ENCODE peak calls at places on chromosome 1, in nine cellular contexts. G is stomach, J is WERI-Rb-1, Q is neural progenitor cell, W is adrenal gland, H is cardiac muscle cell, O is ovary, L is pancreas, F is OCI-LY7. C is an unnamed sample. For H3K36me3, the result is how much of the 10 kb centered on the place peaks cover.

GRCh38 chr1:6025269-6026094 is 20.2 kb upstream of the KCNAB2 start:
- DNase-seq in G (no peak), J (no peak), Q (no peak), W (no peak), H (no peak), O (no peak), L (no peak), F (no peak), C (no peak)

GRCh38 chr1:24993871-24994270 is 63.8 kb upstream of the RUNX3 start:
- DNase-seq in G (no peak), J (no peak), Q (no peak), W (no peak), H (no peak), O (no peak), L (no peak), F (no peak), C (no peak)

GRCh38 chr1:208200116-208200515 is 44.1 kb downstream of the PLXNA2 start:
- DNase-seq in G (no peak), J (no peak), Q (no peak), W (no peak), H (no peak), O (no peak), L (no peak), F (no peak), C (no peak)

GRCh38 chr1:40450491-40451237 is 388 bp downstream of the ZFP69B start:
- DNase-seq in G (peak), J (peak), Q (peak), W (peak), H (no peak), O (peak), L (peak), F (peak), C (peak)

GRCh38 chr1:30466026-30466425 is 257.4 kb downstream of the MATN1 start:
- DNase-seq in G (no peak), J (no peak), Q (no peak), W (no peak), H (no peak), O (no peak), L (no peak), F (no peak), C (no peak)

GRCh38 chr1:160884579-160884978 is 401 bp downstream of the ITLN1 start:
- DNase-seq in G (no peak), J (no peak), Q (peak), W (no peak), H (no peak), O (no peak), L (no peak), F (peak), C (no peak)

GRCh38 chr1:181608386-181608785 is 125.1 kb downstream of the CACNA1E start:
- DNase-seq in G (no peak), J (no peak), Q (no peak), W (no peak), H (no peak), O (no peak), L (no peak), F (no peak), C (no peak)

GRCh38 chr1:81424816-81425215 is 375.9 kb upstream of the ADGRL2 start:
- DNase-seq in G (no peak), J (no peak), Q (no peak), W (no peak), H (no peak), O (no peak), L (no peak), F (no peak), C (no peak)

GRCh38 chr1:93813076-93813475 is 65.9 kb downstream of the DNTTIP2 start:
- DNase-seq in G (no peak), J (no peak), Q (no peak), W (no peak), H (no peak), O (no peak), L (no peak), F (no peak), C (no peak)

GRCh38 chr1:32763221-32763620 is 53.9 kb downstream of the YARS1 start:
- DNase-seq in G (no peak), J (no peak), Q (no peak), W (no peak), H (no peak), O (no peak), L (no peak), F (no peak), C (no peak)

GRCh38 chr1:48387409-48387808 is 84.6 kb downstream of the SPATA6 start:
- DNase-seq in G (no peak), J (no peak), Q (no peak), W (no peak), H (no peak), O (no peak), L (no peak), F (no peak), C (no peak)

GRCh38 chr1:77399250-77400086 is 117.6 kb downstream of the AK5 start:
- DNase-seq in G (no peak), J (no peak), Q (peak), W (no peak), H (no peak), O (no peak), L (no peak), F (no peak), C (no peak)

GRCh38 chr1:19003371-19004290 is 47.2 kb upstream of the IFFO2 start:
- DNase-seq in G (no peak), J (no peak), Q (no peak), W (peak), H (no peak), O (no peak), L (no peak), F (no peak), C (no peak)

GRCh38 chr1:164604541-164604940 is 45.6 kb downstream of the PBX1 start:
- DNase-seq in G (no peak), J (no peak), Q (no peak), W (no peak), H (no peak), O (no peak), L (no peak), F (no peak), C (no peak)

GRCh38 chr1:244778356-244778755 is 57.1 kb upstream of the COX20 start:
- DNase-seq in G (no peak), J (no peak), Q (no peak), W (no peak), H (no peak), O (no peak), L (no peak), F (no peak), C (peak)

GRCh38 chr1:114021665-114022099 is 42.4 kb downstream of the OLFML3 start:
- DNase-seq in G (no peak), J (peak), Q (no peak), W (no peak), H (peak), O (no peak), L (no peak), F (no peak), C (no peak)

GRCh38 chr1:210678306-210678705 is 349.6 kb downstream of the HHAT start:
- DNase-seq in G (no peak), J (no peak), Q (no peak), W (no peak), H (no peak), O (no peak), L (no peak), F (no peak), C (no peak)

GRCh38 chr1:173478099-173478555 is 992 bp downstream of the PRDX6 start:
- DNase-seq in G (peak), J (no peak), Q (peak), W (peak), H (peak), O (peak), L (peak), F (no peak), C (no peak)

GRCh38 chr1:165383067-165383466 is 26.6 kb upstream of the LMX1A start:
- DNase-seq in G (no peak), J (no peak), Q (no peak), W (peak), H (no peak), O (peak), L (no peak), F (no peak), C (peak)

GRCh38 chr1:56986397-56986796 is 20.6 kb upstream of the C8B start:
- DNase-seq in G (no peak), J (no peak), Q (no peak), W (no peak), H (no peak), O (no peak), L (no peak), F (no peak), C (no peak)

GRCh38 chr1:170309389-170310013 is 163.7 kb downstream of the NTMT2 start:
- DNase-seq in G (no peak), J (no peak), Q (no peak), W (peak), H (peak), O (peak), L (no peak), F (no peak), C (peak)

GRCh38 chr1:69305621-69306020 is 262.1 kb upstream of the LRRC7 start:
- DNase-seq in G (no peak), J (peak), Q (peak), W (no peak), H (no peak), O (no peak), L (no peak), F (peak), C (no peak)

GRCh38 chr1:205633421-205633976 is 1.7 kb upstream of the ELK4 start:
- DNase-seq in G (no peak), J (no peak), Q (no peak), W (no peak), H (no peak), O (no peak), L (no peak), F (no peak), C (peak)

GRCh38 chr1:53470155-53470554 is 11.0 kb downstream of the DMRTB1 start:
- DNase-seq in G (peak), J (no peak), Q (peak), W (peak), H (peak), O (peak), L (peak), F (no peak), C (no peak)

GRCh38 chr1:89989099-89989498 is 5.8 kb upstream of the ZNF326 start:
- DNase-seq in G (no peak), J (no peak), Q (no peak), W (no peak), H (no peak), O (no peak), L (no peak), F (no peak), C (no peak)

GRCh38 chr1:65480684-65481405 is 60.4 kb downstream of the LEPR start:
- DNase-seq in G (no peak), J (no peak), Q (no peak), W (no peak), H (no peak), O (no peak), L (no peak), F (no peak), C (no peak)

GRCh38 chr1:52474807-52475206 is 70.4 kb downstream of the PRPF38A start:
- DNase-seq in G (no peak), J (peak), Q (no peak), W (no peak), H (no peak), O (no peak), L (no peak), F (no peak), C (no peak)

GRCh38 chr1:114079596-114080190 is 74.0 kb downstream of the SYT6 start:
- DNase-seq in G (no peak), J (no peak), Q (peak), W (no peak), H (no peak), O (no peak), L (no peak), F (no peak), C (no peak)

GRCh38 chr1:220825819-220826551 is 39.3 kb downstream of the MTARC1 start:
- DNase-seq in G (no peak), J (peak), Q (no peak), W (no peak), H (peak), O (no peak), L (no peak), F (no peak), C (no peak)

DNA sequence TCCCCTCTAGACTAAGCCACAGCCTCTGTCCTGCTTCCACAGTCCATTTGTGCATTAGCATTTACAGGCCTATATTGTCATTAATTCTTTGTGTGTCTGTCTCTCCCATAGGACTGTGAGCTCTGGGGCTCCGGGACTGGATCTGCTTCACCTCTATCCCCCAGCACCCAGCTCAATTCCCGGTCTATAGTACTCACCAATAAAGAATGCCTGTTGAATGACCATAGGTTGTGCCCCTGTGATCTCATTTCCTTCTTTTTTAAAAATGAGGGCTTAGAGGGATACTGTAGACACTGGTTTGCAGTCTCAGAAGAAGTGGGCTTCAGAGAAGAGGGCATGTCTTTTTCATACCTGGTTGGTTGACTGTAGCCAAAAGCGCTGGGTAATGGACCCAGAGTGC is 8.8 kb upstream of the POU3F1 start:
- DNase-seq in G (no peak), J (no peak), Q (no peak), W (no peak), H (no peak), O (no peak), L (no peak), F (no peak), C (no peak)
- TF ChIP-seq CTCF in G (no peak), J (no peak), Q (no peak), W (no peak), H (no peak), O (no peak), L (no peak), F (no peak), C (no peak)

GRCh38 chr1:26280333-26281042 is 602 bp downstream of the SH3BGRL3 start:
- DNase-seq in G (peak), J (peak), Q (no peak), W (no peak), H (no peak), O (no peak), L (no peak), F (no peak), C (no peak)

GRCh38 chr1:26279598-26280332 is at the start of gene SH3BGRL3:
- DNase-seq in G (peak), J (peak), Q (peak), W (peak), H (peak), O (peak), L (peak), F (peak), C (peak)

GRCh38 chr1:26278303-26278702 is 1.6 kb upstream of the SH3BGRL3 start:
- DNase-seq in G (peak), J (no peak), Q (no peak), W (no peak), H (no peak), O (no peak), L (no peak), F (no peak), C (peak)

GRCh38 chr1:26277719-26278118 is 2.2 kb upstream of the SH3BGRL3 start:
- DNase-seq in G (no peak), J (peak), Q (no peak), W (no peak), H (no peak), O (no peak), L (no peak), F (no peak), C (no peak)

GRCh38 chr1:26278835-26279597 is 870 bp upstream of the SH3BGRL3 start:
- DNase-seq in G (peak), J (peak), Q (peak), W (no peak), H (no peak), O (no peak), L (no peak), F (peak), C (peak)
- H3K4me3 ChIP-seq in G (peak), J (peak), Q (peak), W (peak), H (peak), O (peak), L (peak), F (peak), C (peak)

DNA sequence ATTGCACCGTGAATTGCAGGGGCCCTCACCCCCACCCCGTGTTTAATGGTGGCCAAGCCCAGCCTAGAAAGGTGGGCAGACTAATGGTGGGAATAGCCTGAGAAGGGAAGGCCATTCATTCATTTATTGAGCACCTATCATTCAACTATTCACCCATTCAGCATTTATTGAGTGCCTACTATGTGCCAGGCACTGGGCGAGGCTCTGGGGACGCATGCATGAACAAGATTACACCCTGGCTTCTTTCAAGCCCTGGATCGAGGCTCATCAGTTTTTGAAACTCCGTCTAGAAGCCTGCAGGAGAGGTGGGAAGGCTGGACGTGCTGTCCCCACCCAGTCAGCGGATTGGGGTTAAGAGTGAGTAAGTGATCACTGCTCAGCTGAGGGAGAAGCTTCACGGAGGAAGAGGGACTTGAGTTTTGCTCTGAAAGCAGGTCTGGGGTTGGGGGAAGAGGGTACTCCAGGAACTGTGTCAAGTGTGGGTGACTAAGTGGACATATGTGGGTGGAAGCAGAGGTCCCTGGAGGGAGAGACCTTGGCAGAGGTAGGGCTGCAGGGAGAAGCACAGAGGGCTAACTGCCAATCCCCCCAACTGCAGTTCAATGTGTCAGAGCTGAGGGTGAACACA is 35.6 kb downstream of the MEF2D start:
- DNase-seq in G (no peak), J (no peak), Q (no peak), W (peak), H (no peak), O (no peak), L (no peak), F (no peak), C (no peak)
- H3K36me3 ChIP-seq in G (under half), J (half or more), Q (under half), W (under half), H (under half), O (under half), L (under half), F (half or more), C (under half)

DNA sequence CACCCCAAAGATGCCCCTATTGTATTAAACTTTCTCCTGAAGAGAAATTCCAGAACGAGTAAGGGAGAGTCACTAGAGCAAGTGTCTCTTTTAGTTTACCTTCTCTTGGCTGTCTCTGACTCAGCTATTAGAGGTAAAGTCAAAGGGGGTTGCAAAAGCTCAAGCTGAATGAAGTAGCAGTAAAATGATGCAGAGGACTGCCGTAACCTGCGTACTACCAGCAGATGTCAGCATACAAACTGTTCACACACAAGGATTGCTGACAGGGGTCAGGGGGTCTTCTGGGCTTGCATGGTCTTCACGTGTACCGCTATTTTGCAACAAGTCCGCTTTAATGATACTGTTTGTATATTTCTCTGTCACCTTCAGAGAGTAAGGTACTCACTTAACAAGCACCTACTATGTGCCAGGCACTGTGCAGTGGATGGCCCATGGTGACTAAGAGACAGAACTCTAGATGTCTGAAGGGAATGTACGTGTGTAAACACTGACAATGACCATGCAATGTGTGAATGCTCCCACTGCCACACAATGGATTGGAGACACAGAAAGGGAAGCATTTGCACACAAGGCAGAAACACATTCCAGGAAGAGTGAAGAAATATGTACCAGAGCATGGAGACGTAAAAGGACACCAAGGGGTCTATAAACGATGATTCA is 34.9 kb downstream of the CHML start:
- DNase-seq in G (no peak), J (peak), Q (peak), W (no peak), H (peak), O (no peak), L (no peak), F (peak), C (no peak)
- TF ChIP-seq CTCF in G (no peak), J (peak), Q (peak), W (no peak), H (peak), O (no peak), L (no peak), F (peak), C (no peak)

GRCh38 chr1:54583307-54583686 is 35.3 kb downstream of the ACOT11 start:
- DNase-seq in G (no peak), J (no peak), Q (no peak), W (no peak), H (no peak), O (no peak), L (no peak), F (no peak), C (no peak)
- H3K4me3 ChIP-seq in G (no peak), J (no peak), Q (no peak), W (no peak), H (no peak), O (no peak), L (no peak), F (no peak), C (no peak)

DNA sequence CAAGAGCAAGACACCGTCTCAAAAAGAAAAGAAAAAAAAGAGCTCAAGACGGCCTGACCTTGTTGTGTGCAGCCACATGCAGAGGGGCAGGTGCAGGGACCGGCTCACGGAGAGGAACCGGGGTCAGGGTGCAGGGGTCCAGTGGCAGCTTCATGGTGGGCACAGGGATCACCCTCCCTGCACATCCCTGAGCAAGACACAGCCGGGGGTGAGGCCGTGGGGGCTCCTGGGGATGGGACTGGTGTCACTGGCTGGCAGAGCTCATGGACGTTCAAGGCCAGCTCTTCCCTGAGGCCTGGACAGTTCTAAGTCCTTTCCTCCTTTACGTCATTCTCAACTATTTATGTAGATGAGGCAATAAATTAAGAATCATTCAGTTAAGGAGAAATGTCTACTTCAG is 6.6 kb upstream of the TMEM240 start:
- DNase-seq in G (no peak), J (no peak), Q (no peak), W (no peak), H (no peak), O (no peak), L (no peak), F (no peak), C (no peak)
- H3K36me3 ChIP-seq in G (under half), J (under half), Q (under half), W (under half), H (under half), O (under half), L (under half), F (under half), C (under half)

DNA sequence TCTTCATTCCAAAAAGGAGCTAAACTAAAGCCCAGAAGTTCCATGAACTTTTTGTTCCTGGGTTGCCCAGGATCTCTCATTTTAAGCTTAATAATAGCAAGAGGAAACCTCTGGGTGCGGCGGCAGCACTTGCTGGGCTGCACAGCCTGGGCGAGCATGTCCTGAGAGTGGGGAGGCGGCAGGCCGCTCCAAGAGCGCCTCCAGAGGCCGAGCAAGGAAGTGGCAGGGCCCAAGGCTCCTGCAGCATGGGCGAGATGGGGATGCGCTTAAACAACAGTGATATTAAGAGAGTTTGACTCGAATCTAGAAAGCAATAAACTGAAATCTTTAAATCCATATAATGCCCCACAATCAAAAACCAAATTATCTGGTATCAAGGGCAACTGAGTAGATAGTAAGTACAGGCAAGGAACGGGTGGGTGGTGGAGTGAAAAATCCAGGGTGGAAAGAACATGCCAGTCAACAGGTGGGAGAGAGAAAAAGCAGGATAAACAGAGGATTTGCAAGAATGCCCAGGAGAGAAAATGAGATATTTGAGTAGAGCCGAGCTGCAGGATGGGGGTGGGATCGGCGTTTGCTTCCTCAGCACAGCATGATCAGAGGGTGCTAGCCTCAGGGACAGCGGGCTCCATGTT is 14.1 kb upstream of the TNR start:
- DNase-seq in G (peak), J (peak), Q (peak), W (peak), H (peak), O (no peak), L (peak), F (peak), C (no peak)
- TF ChIP-seq CTCF in G (peak), J (peak), Q (peak), W (peak), H (peak), O (no peak), L (peak), F (peak), C (peak)

GRCh38 chr1:20684050-20684620 is 23.0 kb upstream of the DDOST start:
- DNase-seq in G (no peak), J (no peak), Q (no peak), W (no peak), H (no peak), O (no peak), L (no peak), F (no peak), C (no peak)
- H3K4me3 ChIP-seq in G (no peak), J (no peak), Q (no peak), W (peak), H (no peak), O (no peak), L (no peak), F (no peak), C (no peak)

C was measured in BJ.